ENCODE peak calls at places on chromosomes 1 and 21, in five cellular contexts. N is stomach, K is esophagus squamous epithelium, A is AG10803, G is progenitor cell of endocrine pancreas. B is an unnamed sample.

GRCh38 chr1:12124693-12125421 is 41.9 kb upstream of the TNFRSF1B start:
- DNase-seq in N (peak), K (no peak), A (peak), G (peak), B (no peak)

GRCh38 chr1:8191474-8191873 is 126.4 kb upstream of the SLC45A1 start:
- DNase-seq in N (no peak), K (no peak), A (no peak), G (no peak), B (no peak)

GRCh38 chr1:44447051-44447806 is 42.2 kb downstream of the RNF220 start:
- DNase-seq in N (no peak), K (no peak), A (no peak), G (no peak), B (no peak)

GRCh38 chr1:41637367-41637766 is 152.9 kb upstream of the EDN2 start:
- DNase-seq in N (no peak), K (no peak), A (no peak), G (no peak), B (no peak)

GRCh38 chr21:16002872-16003466 is 273.2 kb downstream of the USP25 start:
- DNase-seq in N (no peak), K (no peak), A (peak), G (no peak), B (no peak)

GRCh38 chr1:54955359-54955758 is 25.1 kb upstream of the TMEM61 start:
- DNase-seq in N (no peak), K (no peak), A (peak), G (no peak), B (no peak)

GRCh38 chr21:45280178-45280821 is 7.4 kb downstream of the POFUT2 start:
- DNase-seq in N (peak), K (no peak), A (no peak), G (no peak), B (no peak)

GRCh38 chr1:224430511-224431113 is 4.0 kb downstream of the WDR26 start:
- DNase-seq in N (no peak), K (no peak), A (peak), G (no peak), B (no peak)

GRCh38 chr1:30911061-30911954 is 2.8 kb upstream of the SDC3 start:
- DNase-seq in N (peak), K (peak), A (peak), G (peak), B (peak)

GRCh38 chr1:56081151-56081550 is 498.2 kb downstream of the PLPP3 start:
- DNase-seq in N (no peak), K (no peak), A (peak), G (no peak), B (no peak)

GRCh38 chr1:31715097-31715872 is 11.5 kb upstream of the COL16A1 start:
- DNase-seq in N (peak), K (no peak), A (peak), G (peak), B (no peak)

GRCh38 chr1:32806315-32806714 is 10.8 kb downstream of the YARS1 start:
- DNase-seq in N (no peak), K (no peak), A (no peak), G (no peak), B (no peak)

GRCh38 chr1:180157108-180157507 is 2.4 kb downstream of the QSOX1 start:
- DNase-seq in N (no peak), K (no peak), A (peak), G (no peak), B (no peak)

GRCh38 chr1:15115542-15116330 is 37.8 kb upstream of the TMEM51 start:
- DNase-seq in N (no peak), K (no peak), A (no peak), G (no peak), B (no peak)

GRCh38 chr21:41894922-41895557 is 15.9 kb upstream of the PRDM15 start:
- DNase-seq in N (no peak), K (no peak), A (peak), G (no peak), B (no peak)

GRCh38 chr1:11355594-11356467 is 82.8 kb downstream of the UBIAD1 start:
- DNase-seq in N (no peak), K (no peak), A (no peak), G (no peak), B (no peak)

GRCh38 chr1:147618077-147618569 is 52.2 kb downstream of the ACP6 start:
- DNase-seq in N (no peak), K (no peak), A (no peak), G (no peak), B (no peak)

GRCh38 chr1:44405804-44406743 is 1.0 kb downstream of the RNF220 start:
- DNase-seq in N (no peak), K (no peak), A (no peak), G (peak), B (no peak)

GRCh38 chr1:240031009-240031408 is 60.7 kb upstream of the FMN2 start:
- DNase-seq in N (no peak), K (no peak), A (peak), G (no peak), B (no peak)

GRCh38 chr1:226569879-226570547 is 21.4 kb downstream of the STUM start:
- DNase-seq in N (no peak), K (no peak), A (no peak), G (peak), B (no peak)

GRCh38 chr1:233675893-233676292 is 62.0 kb downstream of the KCNK1 start:
- DNase-seq in N (no peak), K (no peak), A (no peak), G (no peak), B (no peak)

GRCh38 chr1:207284209-207284892 is 37.1 kb upstream of the CD55 start:
- DNase-seq in N (no peak), K (no peak), A (peak), G (no peak), B (no peak)

GRCh38 chr21:37915941-37916794 is at the start of gene KCNJ6:
- DNase-seq in N (peak), K (no peak), A (peak), G (peak), B (no peak)

GRCh38 chr1:64392109-64392508 is 77.8 kb upstream of the CACHD1 start:
- DNase-seq in N (peak), K (no peak), A (no peak), G (no peak), B (no peak)

GRCh38 chr1:168864266-168864665 is 135.3 kb upstream of the DPT start:
- DNase-seq in N (no peak), K (no peak), A (no peak), G (no peak), B (no peak)

GRCh38 chr1:155052412-155053400 is 1.6 kb downstream of the ADAM15 start:
- DNase-seq in N (no peak), K (no peak), A (no peak), G (no peak), B (no peak)

GRCh38 chr1:116400780-116401179 is 27.7 kb downstream of the ATP1A1 start:
- DNase-seq in N (no peak), K (no peak), A (no peak), G (no peak), B (no peak)

GRCh38 chr1:217115404-217116380 is 392.5 kb upstream of the ESRRG start:
- DNase-seq in N (no peak), K (no peak), A (no peak), G (no peak), B (no peak)

GRCh38 chr1:150364231-150365003 is 470 bp downstream of the RPRD2 start:
- DNase-seq in N (peak), K (no peak), A (peak), G (peak), B (peak)

GRCh38 chr1:90864681-90865080 is 147.6 kb upstream of the BARHL2 start:
- DNase-seq in N (no peak), K (no peak), A (no peak), G (no peak), B (no peak)

DNA sequence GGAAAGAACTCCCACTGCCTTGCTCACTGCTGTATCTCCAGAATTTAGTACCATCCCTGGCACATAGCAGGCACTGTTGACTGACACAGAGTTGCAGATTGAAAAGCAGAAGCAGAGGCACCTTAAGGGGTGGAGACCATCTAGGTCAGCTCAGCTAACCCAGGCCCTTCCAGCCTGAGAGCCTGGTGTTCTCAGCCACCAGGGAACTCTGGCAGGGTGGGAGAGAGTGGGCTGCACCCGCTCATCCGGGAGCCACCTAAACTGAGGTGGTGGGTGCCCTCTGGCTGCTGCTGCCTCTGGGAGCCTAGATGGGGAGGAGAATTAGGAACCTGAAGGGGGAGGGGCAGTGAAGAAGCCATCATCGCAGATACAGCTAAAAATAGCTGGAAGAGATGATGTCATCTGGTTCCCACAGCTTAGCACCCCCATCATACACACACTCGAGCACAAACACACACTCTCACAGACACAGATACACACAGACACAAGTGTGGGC is 1.5 kb upstream of the TSPAN1 start:
- DNase-seq in N (no peak), K (no peak), A (peak), G (no peak), B (no peak)
- TF ChIP-seq CTCF in N (no peak), K (no peak), A (no peak), G (no peak), B (peak)

GRCh38 chr1:201053155-201053860 is 29.8 kb upstream of the KIF21B start:
- DNase-seq in N (no peak), K (no peak), A (no peak), G (no peak), B (no peak)
- TF ChIP-seq CTCF in N (no peak), K (no peak), A (no peak), G (peak), B (no peak)

DNA sequence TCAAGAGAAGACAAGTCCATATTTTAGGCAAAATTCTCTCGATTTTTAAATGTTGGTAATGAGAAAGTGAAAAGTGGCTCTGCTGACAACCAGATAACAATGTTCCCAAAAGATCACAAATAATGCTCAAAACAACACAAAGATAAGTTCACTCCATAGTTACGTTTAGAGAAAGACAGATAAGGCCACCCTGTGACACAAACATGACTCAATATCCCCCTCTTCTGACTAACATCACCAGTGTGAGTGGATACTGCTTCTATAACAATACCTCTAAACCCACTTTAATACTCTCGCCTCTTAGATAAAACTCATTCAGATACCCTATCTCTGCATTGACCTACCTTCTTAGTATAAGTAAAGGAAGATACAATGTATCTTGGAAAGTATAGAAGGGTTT is 51.2 kb upstream of the RGS7 start:
- DNase-seq in N (no peak), K (no peak), A (no peak), G (no peak), B (no peak)
- TF ChIP-seq CTCF in N (no peak), K (no peak), A (peak), G (peak), B (peak)

DNA sequence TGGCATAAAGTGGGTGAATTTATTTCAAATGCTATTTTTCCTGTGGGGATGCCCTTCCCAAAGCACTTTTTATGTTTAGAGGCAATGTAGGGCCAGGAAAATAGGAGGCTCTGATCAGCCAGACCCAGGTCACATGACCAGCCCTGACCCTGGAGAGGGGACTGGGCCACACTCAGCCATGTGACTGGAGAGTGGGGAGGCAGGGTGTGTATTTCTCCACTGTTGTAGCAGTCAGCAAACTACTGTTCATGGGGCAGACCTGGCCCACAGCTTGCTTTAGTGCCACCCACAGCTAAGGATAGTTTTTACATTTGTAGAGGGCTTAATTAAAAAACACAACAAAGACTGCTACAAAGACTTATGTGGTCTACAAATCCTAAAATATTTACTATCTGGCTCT is 153.8 kb downstream of the ACTL8 start:
- DNase-seq in N (no peak), K (no peak), A (no peak), G (no peak), B (peak)
- TF ChIP-seq CTCF in N (no peak), K (no peak), A (no peak), G (no peak), B (no peak)

DNA sequence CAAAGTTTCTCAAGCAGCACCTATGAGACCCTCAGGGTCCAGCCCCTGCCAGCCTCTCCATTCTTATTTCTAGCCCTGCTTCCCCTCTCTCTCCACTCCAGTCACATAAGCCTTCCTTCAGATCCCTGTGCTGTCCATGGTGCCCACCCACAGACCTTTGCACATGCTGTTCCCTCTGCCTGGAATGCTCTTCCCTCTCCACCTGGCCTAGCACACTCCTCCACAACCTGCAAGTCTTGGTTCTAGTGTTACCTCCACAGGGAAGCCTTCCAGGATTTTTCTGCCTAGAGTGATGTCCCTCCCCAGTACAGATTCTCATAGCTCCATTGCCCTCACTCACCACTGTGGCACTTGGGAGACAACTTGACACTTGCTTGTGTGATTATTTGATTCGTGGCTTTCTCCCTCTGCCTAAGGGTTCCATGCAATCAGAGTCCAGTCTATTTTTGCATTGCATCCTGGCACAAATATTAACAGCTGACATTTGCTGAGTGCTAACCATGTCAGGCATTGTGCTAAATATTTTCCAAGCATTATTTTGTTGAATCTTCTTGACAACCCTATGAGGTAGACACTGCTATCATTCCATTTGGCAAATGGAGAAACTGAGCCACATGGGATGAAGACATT is 127.3 kb downstream of the SYF2 start:
- DNase-seq in N (no peak), K (no peak), A (no peak), G (no peak), B (no peak)
- TF ChIP-seq CTCF in N (no peak), K (no peak), A (no peak), G (no peak), B (no peak)

GRCh38 chr1:236137285-236137852 is 5.0 kb upstream of the GPR137B start:
- DNase-seq in N (no peak), K (no peak), A (no peak), G (no peak), B (no peak)
- TF ChIP-seq CTCF in N (no peak), K (no peak), A (no peak), G (no peak), B (peak)